ENCODE peak calls at places on chromosomes 1 and 21, in five cellular contexts. B is heart left ventricle, U is mesenchymal stem cell, K is mesendoderm, T is suprapubic skin. S is an unnamed sample.

GRCh38 chr1:21857142-21857839 is 45.2 kb downstream of the LDLRAD2 start:
- DNase-seq in U (peak), T (peak), B (no peak), K (no peak), S (no peak)

GRCh38 chr1:72281144-72281543 is 1.2 kb downstream of the NEGR1 start:
- DNase-seq in B (no peak), K (no peak), T (no peak), U (peak), S (no peak)

GRCh38 chr1:53016705-53017104 is 45.3 kb upstream of the PODN start:
- DNase-seq in U (peak), B (no peak), T (no peak), K (no peak), S (no peak)

GRCh38 chr21:45000637-45001133 is 60.9 kb downstream of the SLX9 start:
- DNase-seq in K (no peak), B (peak), U (no peak), T (peak), S (no peak)

GRCh38 chr21:33834801-33835500 is 80.7 kb downstream of the ATP5PO start:
- DNase-seq in B (no peak), U (no peak), T (no peak), K (no peak), S (no peak)

GRCh38 chr21:36207577-36208320 is 51.1 kb downstream of the DOP1B start:
- DNase-seq in K (peak), B (no peak), T (no peak), U (peak), S (peak)

GRCh38 chr1:41762777-41763176 is 155.9 kb downstream of the HIVEP3 start:
- DNase-seq in U (no peak), K (no peak), T (no peak), B (no peak), S (no peak)

GRCh38 chr21:46560568-46561447 is 44.1 kb downstream of the S100B start:
- DNase-seq in B (no peak), K (no peak), U (no peak), T (no peak), S (no peak)

GRCh38 chr1:59520194-59520593 is 223.3 kb downstream of the FGGY start:
- DNase-seq in B (no peak), K (no peak), T (no peak), U (no peak), S (no peak)

GRCh38 chr1:1291611-1292441 is 11.6 kb downstream of the SCNN1D start:
- DNase-seq in U (peak), T (no peak), B (no peak), K (peak), S (peak)

GRCh38 chr21:16563795-16564194 is 834.0 kb downstream of the USP25 start:
- DNase-seq in K (peak), U (no peak), T (no peak), B (no peak), S (peak)

GRCh38 chr21:28089599-28090421 is 902.9 kb downstream of the LTN1 start:
- DNase-seq in K (peak), T (no peak), B (peak), U (no peak), S (peak)

GRCh38 chr1:109762821-109763645 is 690 bp downstream of the EPS8L3 start:
- DNase-seq in B (no peak), T (peak), U (peak), K (no peak), S (peak)

GRCh38 chr1:169576241-169576933 is 9.9 kb downstream of the F5 start:
- DNase-seq in U (no peak), K (peak), B (peak), T (no peak), S (no peak)

GRCh38 chr1:50970927-50971582 is 1.0 kb downstream of the CDKN2C start:
- DNase-seq in T (no peak), B (no peak), U (peak), K (no peak), S (no peak)

GRCh38 chr1:205298191-205298994 is 23.2 kb downstream of the NUAK2 start:
- DNase-seq in B (no peak), T (no peak), K (peak), U (peak), S (peak)

GRCh38 chr21:43624343-43624742 is 34.9 kb downstream of the HSF2BP start:
- DNase-seq in B (no peak), K (peak), U (no peak), T (no peak), S (no peak)

GRCh38 chr1:29136463-29136915 is 12.8 kb upstream of the TMEM200B start:
- DNase-seq in K (peak), B (no peak), U (no peak), T (no peak), S (peak)

GRCh38 chr21:38831526-38832467 is 26.1 kb downstream of the ETS2 start:
- DNase-seq in K (no peak), B (peak), U (peak), T (peak), S (peak)

GRCh38 chr1:76939107-76939816 is 72.0 kb downstream of the ST6GALNAC5 start:
- DNase-seq in K (no peak), T (no peak), B (no peak), U (peak), S (no peak)

GRCh38 chr1:41673806-41674205 is 189.3 kb upstream of the EDN2 start:
- DNase-seq in U (no peak), B (no peak), T (no peak), K (no peak), S (no peak)

GRCh38 chr1:81264976-81265375 is 535.8 kb upstream of the ADGRL2 start:
- DNase-seq in T (no peak), K (no peak), B (no peak), U (no peak), S (no peak)

GRCh38 chr1:210726621-210727020 is 397.9 kb downstream of the HHAT start:
- DNase-seq in U (peak), B (no peak), T (no peak), K (peak), S (peak)

GRCh38 chr21:46295177-46295711 is 9.1 kb downstream of the YBEY start:
- DNase-seq in B (peak), T (no peak), U (no peak), K (peak), S (no peak)

GRCh38 chr1:155000475-155000724 is 2.2 kb upstream of the ZBTB7B start:
- DNase-seq in K (no peak), T (peak), U (no peak), B (no peak), S (no peak)

GRCh38 chr1:154534263-154534844 is 24.1 kb downstream of the UBE2Q1 start:
- DNase-seq in T (no peak), U (no peak), K (peak), B (no peak), S (peak)

GRCh38 chr1:176033474-176033873 is 173.6 kb downstream of the COP1 start:
- DNase-seq in T (no peak), K (no peak), B (no peak), U (peak), S (peak)

GRCh38 chr1:94646786-94647555 is 105.4 kb upstream of the F3 start:
- DNase-seq in T (no peak), K (no peak), B (no peak), U (peak), S (no peak)

GRCh38 chr1:46703927-46704641 is 14.8 kb downstream of the EFCAB14 start:
- DNase-seq in U (no peak), T (no peak), B (no peak), K (no peak), S (no peak)

GRCh38 chr1:192807968-192808587 is 761 bp upstream of the RGS2 start:
- DNase-seq in B (no peak), K (peak), T (no peak), U (peak), S (no peak)

GRCh38 chr1:235297579-235297978 is 30.4 kb downstream of the ARID4B start:
- DNase-seq in T (no peak), B (no peak), U (peak), K (no peak), S (no peak)

GRCh38 chr1:38781872-38782617 is 77.5 kb downstream of the RRAGC start:
- DNase-seq in B (no peak), K (no peak), U (peak), T (no peak), S (no peak)

GRCh38 chr1:115098979-115099692 is 9.8 kb upstream of the TSPAN2 start:
- DNase-seq in B (peak), T (no peak), K (peak), U (no peak), S (peak)
- H3K27ac ChIP-seq in B (no peak), T (peak), K (no peak), U (no peak), S (peak)

DNA sequence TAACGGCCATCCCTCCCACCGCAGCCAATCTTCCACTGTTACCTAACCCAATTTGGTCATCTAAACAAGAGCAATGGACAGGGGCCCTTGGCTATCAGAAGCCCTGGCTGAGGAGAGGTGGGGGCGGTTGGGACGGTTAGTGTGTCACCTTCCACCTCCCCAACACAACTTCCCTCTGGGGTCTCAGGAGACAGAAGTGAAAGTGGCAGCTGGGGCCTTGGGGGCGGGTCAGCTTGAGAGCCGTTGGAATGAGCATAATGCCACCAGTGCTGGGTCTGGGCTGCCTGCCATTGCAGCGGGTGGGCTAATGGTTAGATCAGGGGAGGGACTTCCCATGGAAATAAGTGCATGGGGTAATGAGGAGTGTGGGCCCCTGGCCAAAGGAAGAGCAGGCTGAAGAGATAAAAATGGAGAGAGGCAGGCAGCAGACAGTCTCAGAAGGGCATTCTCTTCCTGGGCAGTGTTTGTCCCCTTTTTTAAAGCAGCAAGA is 7.9 kb downstream of the MEF2D start:
- DNase-seq in K (no peak), T (no peak), B (peak), U (no peak), S (no peak)
- H3K27ac ChIP-seq in K (no peak), T (no peak), B (peak), U (no peak), S (no peak)

GRCh38 chr1:206609229-206609991 is 2.9 kb downstream of the EIF2D start:
- DNase-seq in T (no peak), U (no peak), K (no peak), B (no peak), S (no peak)
- H3K27ac ChIP-seq in T (no peak), U (no peak), K (no peak), B (no peak), S (no peak)

DNA sequence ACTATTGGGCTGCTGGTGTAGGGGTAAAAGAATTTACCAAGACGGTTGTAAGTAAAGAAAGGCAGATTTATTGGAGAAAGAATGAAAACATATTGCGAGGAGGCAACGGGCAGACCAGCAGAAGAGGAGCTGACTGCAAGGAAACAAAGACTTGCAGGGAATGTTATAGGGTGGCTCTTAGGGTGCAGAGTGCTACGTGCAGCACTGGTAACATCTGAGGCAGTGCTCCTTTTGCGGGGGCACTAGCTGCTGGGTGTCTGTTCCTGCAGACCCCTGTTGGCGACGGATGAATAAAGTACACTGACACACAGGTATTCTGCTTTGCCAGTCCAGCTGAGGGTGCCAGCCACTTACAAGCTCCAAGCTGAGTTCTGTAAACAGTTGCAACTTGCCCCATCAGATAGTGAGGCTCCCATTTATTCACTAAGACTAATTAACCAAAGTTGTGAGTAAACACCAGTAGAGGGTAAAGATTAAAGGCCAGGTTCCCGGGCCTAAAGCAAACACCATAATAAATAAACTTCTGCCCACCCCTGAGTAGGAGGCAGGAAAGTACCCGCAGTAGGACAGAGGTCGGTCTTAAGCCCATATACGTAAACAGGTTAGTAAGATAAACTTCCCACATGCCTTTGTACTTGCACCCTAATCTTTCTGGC is 140.2 kb upstream of the KCNK1 start:
- DNase-seq in U (no peak), K (no peak), B (no peak), T (no peak), S (no peak)
- H3K27ac ChIP-seq in U (no peak), K (no peak), B (no peak), T (no peak), S (no peak)

GRCh38 chr1:248837045-248837793 is 805 bp upstream of the ZNF672 start:
- DNase-seq in T (peak), K (no peak), B (no peak), U (no peak), S (no peak)
- H3K27ac ChIP-seq in T (peak), K (no peak), B (peak), U (no peak), S (peak)

DNA sequence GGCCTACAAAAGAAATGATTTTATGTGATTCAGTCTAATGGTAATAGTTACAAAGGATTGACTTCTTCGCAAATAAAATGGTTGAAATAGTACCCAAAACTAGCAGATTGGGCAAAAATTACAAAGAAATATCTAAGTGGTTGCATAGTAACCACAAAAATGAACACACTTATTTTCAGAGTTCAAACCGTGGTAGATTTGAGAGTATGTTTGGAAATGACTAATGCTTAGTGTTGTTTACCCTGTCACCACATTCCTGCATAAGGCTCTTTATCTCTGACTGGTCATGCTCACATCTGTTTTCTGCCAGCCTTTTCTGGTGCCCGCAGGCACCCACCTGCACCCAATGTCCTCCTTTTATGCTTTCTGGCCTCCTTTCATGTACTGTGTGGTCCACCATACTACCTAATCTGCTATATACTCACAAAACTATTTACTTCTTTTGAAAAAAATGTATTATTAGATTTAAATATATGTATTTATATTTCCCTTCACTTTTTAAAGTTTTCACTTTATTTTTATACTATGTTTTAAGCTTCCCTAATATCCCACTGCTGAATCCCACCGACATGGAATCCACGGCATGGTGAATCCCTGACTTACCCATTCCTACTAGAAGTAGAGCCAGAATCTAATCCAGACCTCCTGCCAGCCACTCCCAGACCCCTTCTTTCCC is 30.3 kb downstream of the PTPRC start:
- DNase-seq in U (peak), B (no peak), T (no peak), K (peak), S (peak)
- H3K27ac ChIP-seq in U (peak), B (no peak), T (no peak), K (no peak), S (peak)

S was measured in PC-9.